ENCODE peak calls at places on chromosomes 4 and X, in six cellular contexts. E, W, U, H, T and B are unnamed samples.

GRCh38 chrX:77493677-77494553 is 46.7 kb downstream of the FGF16 start:
- DNase-seq in W (peak; percentile 75), T (peak; percentile 7), E (peak; percentile 47), H (no peak), U (no peak), B (peak; percentile 80)

GRCh38 chrX:123731258-123731986 is 1.4 kb downstream of the THOC2 start:
- DNase-seq in T (no peak), H (no peak), U (no peak), E (no peak), W (peak; percentile 78), B (no peak)

GRCh38 chr4:171812377-171813194 is 618 bp upstream of the GALNTL6 start:
- DNase-seq in U (no peak), T (no peak), H (no peak), W (peak; percentile 30), E (no peak), B (no peak)

GRCh38 chr4:147479817-147480216 is 1.1 kb upstream of the EDNRA start:
- DNase-seq in U (no peak), T (no peak), H (no peak), E (no peak), W (no peak), B (no peak)

GRCh38 chrX:103396186-103396585 is 19.8 kb downstream of the BEX3 start:
- DNase-seq in U (no peak), H (no peak), T (no peak), W (no peak), E (no peak), B (no peak)

GRCh38 chr4:88211473-88212252 is 53.2 kb upstream of the ABCG2 start:
- DNase-seq in E (peak; percentile 68), H (no peak), T (peak; percentile 52), U (peak; percentile 47), W (peak; percentile 62), B (peak; percentile 25)

GRCh38 chr4:145302725-145303124 is 122.3 kb upstream of the OTUD4 start:
- DNase-seq in W (no peak), H (no peak), E (no peak), T (no peak), U (no peak), B (no peak)

GRCh38 chr4:84503495-84504437 is 4.7 kb upstream of the NKX6-1 start:
- DNase-seq in E (no peak), T (peak; percentile 46), W (peak; percentile 68), U (peak; percentile 62), H (no peak), B (no peak)

GRCh38 chr4:181147421-181147951 is 1095.7 kb upstream of the TENM3 start:
- DNase-seq in E (no peak), U (no peak), W (no peak), T (no peak), H (no peak), B (no peak)

GRCh38 chr4:16123356-16124084 is 39.7 kb upstream of the PROM1 start:
- DNase-seq in H (no peak), U (no peak), E (no peak), T (no peak), W (no peak), B (no peak)

GRCh38 chr4:41526628-41527027 is 11.3 kb upstream of the LIMCH1 start:
- DNase-seq in U (no peak), W (no peak), H (no peak), E (no peak), T (no peak), B (no peak)

GRCh38 chr4:8846046-8846720 is 25.5 kb downstream of the HMX1 start:
- DNase-seq in H (no peak), U (no peak), W (no peak), T (no peak), E (peak; percentile 29), B (no peak)

GRCh38 chr4:150224896-150225591 is 146.8 kb downstream of the DCLK2 start:
- DNase-seq in W (no peak), T (no peak), U (no peak), H (no peak), E (no peak), B (peak; percentile 38)

GRCh38 chrX:65493431-65493830 is 41.2 kb downstream of the LAS1L start:
- DNase-seq in W (no peak), H (no peak), U (no peak), E (no peak), T (no peak), B (peak; percentile 68)

GRCh38 chr4:7422898-7423180 is 11.9 kb downstream of the PSAPL1 start:
- DNase-seq in U (no peak), W (no peak), H (no peak), T (no peak), E (no peak), B (no peak)

GRCh38 chr4:8267077-8267476 is 2.5 kb upstream of the HTRA3 start:
- DNase-seq in W (peak; percentile 71), U (peak; percentile 35), T (peak; percentile 52), H (no peak), E (peak; percentile 83), B (peak; percentile 32)

GRCh38 chr4:138890921-138891570 is 124.5 kb upstream of the NOCT start:
- DNase-seq in H (no peak), U (no peak), T (no peak), W (no peak), E (no peak), B (no peak)

GRCh38 chr4:87506974-87507701 is 22.0 kb downstream of the SPARCL1 start:
- DNase-seq in U (no peak), T (no peak), H (no peak), E (no peak), W (no peak), B (no peak)

GRCh38 chrX:154714925-154715324 is 36.0 kb downstream of the GAB3 start:
- DNase-seq in E (peak; percentile 53), U (peak; percentile 23), W (peak; percentile 71), H (no peak), T (peak; percentile 12), B (peak; percentile 35)

GRCh38 chr4:148563684-148564083 is 121.5 kb upstream of the NR3C2 start:
- DNase-seq in T (no peak), W (no peak), E (no peak), H (no peak), U (no peak), B (no peak)

GRCh38 chrX:48498374-48498809 is 10.4 kb upstream of the PORCN start:
- DNase-seq in E (no peak), H (no peak), W (peak; percentile 38), U (no peak), T (no peak), B (no peak)

GRCh38 chrX:56802921-56803848 is 74.1 kb downstream of the NBDY start:
- DNase-seq in T (peak; percentile 39), U (no peak), H (peak; percentile 77), E (peak; percentile 56), W (peak; percentile 63), B (peak; percentile 22)

GRCh38 chrX:17046478-17047097 is 100.1 kb downstream of the REPS2 start:
- DNase-seq in W (peak; percentile 66), U (peak; percentile 44), E (peak; percentile 53), H (peak; percentile 21), T (peak; percentile 41), B (peak; percentile 65)

GRCh38 chr4:52197351-52197750 is 146.2 kb downstream of the SPATA18 start:
- DNase-seq in W (no peak), H (no peak), T (no peak), E (no peak), U (no peak), B (no peak)
- H3K9ac ChIP-seq in W (no peak overlapping the region), H (no peak overlapping the region), T (no peak overlapping the region), E (no peak overlapping the region), U (no peak overlapping the region), B (no peak overlapping the region)

GRCh38 chr4:141388483-141388882 is 167.8 kb downstream of the ZNF330 start:
- DNase-seq in H (no peak), W (no peak), T (no peak), E (no peak), U (no peak), B (no peak)

GRCh38 chr4:141390527-141391046 is 169.9 kb downstream of the ZNF330 start:
- DNase-seq in W (no peak), T (no peak), H (no peak), U (no peak), E (no peak), B (no peak)

GRCh38 chr4:141389649-141390048 is 169.0 kb downstream of the ZNF330 start:
- DNase-seq in W (no peak), E (no peak), U (no peak), T (no peak), H (no peak), B (no peak)

GRCh38 chr4:141391293-141391692 is 170.6 kb downstream of the ZNF330 start:
- DNase-seq in E (no peak), U (no peak), W (no peak), H (no peak), T (no peak), B (no peak)

GRCh38 chr4:141391771-141392170 is 171.1 kb downstream of the ZNF330 start:
- DNase-seq in E (no peak), W (no peak), T (no peak), U (no peak), H (no peak), B (no peak)
- TF ChIP-seq ZNF274 in E (no peak), W (no peak), T (no peak), U (no peak), H (no peak), B (no peak)

DNA sequence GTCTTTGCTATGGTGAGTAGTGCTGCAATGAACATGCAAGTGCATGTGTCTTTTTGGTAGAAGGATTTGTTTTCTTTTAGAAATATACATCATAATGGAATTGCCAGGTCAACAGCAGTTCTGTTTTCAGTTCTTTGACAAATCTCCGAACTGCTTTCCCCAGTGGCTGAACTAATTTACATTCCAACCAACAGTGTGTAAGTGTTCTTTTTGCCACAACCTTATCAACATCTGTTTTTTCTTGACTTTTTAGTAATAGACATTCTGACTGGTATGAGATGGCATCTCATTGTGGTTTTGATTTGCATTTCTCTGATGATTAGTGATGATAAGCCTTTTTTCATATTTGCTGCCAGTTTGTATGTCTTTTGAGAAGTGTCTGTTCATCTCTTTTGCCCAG is 406.3 kb downstream of the DTHD1 start:
- DNase-seq in U (no peak), E (no peak), W (no peak), H (no peak), T (no peak), B (no peak)
- H3K9me3 ChIP-seq in U (no peaks in the 10 kb centered on the region), E (peaks cover 4% of the 10 kb centered on the region), W (no peaks in the 10 kb centered on the region), H (no peaks in the 10 kb centered on the region), T (peaks cover 53% of the 10 kb centered on the region), B (no peaks in the 10 kb centered on the region)

GRCh38 chr4:26181616-26182015 is 139.2 kb upstream of the RBPJ start:
- DNase-seq in W (no peak), U (no peak), T (no peak), H (no peak), E (no peak), B (no peak)

GRCh38 chr4:26178874-26179273 is 141.9 kb upstream of the RBPJ start:
- DNase-seq in U (no peak), H (no peak), E (no peak), T (no peak), W (no peak), B (no peak)

GRCh38 chr4:26175905-26176304 is 144.9 kb upstream of the RBPJ start:
- DNase-seq in H (no peak), W (no peak), E (no peak), T (no peak), U (no peak), B (no peak)

GRCh38 chr4:26176621-26177121 is 144.1 kb upstream of the RBPJ start:
- DNase-seq in H (no peak), E (no peak), W (no peak), U (no peak), T (no peak), B (no peak)

DNA sequence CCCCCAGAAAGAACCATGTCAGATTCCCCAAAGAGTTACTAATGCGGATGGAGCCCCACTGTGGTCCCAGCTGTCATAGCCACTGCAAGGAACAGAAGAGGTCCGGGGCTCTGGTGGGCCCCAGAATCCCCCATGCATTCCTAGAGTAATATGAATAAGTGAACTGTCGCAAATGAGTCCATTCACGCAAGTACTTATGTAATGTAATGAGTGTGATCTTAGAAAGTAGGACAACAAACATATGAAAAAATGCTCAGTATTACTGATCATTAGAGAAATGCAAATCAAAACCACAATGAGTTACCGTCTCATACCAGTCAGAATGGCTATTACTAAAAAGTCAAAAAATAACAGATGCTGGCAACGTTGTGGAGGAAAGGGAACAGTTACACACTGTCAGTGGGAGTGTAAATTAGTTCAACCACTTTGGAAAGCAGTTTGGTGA is 141.5 kb upstream of the RBPJ start:
- DNase-seq in E (no peak), T (no peak), W (no peak), H (peak; percentile 52), U (no peak), B (no peak)
- H3K9ac ChIP-seq in E (no peak overlapping the region), T (no peak overlapping the region), W (no peak overlapping the region), H (peak overlapping the region; percentile 6), U (no peak overlapping the region), B (no peak overlapping the region)